ENCODE peak calls at places on chromosomes 13 and 19, in nine cellular contexts. H is cardiac muscle cell, W is ovary, G is esophagus squamous epithelium, S is kidney epithelial cell, K is mammary epithelial cell, B is fibroblast of mammary gland, D is A549, I is suprapubic skin. N is an unnamed sample.

GRCh38 chr13:46195017-46195416 is 13.0 kb upstream of the LCP1 start:
- DNase-seq in D (no peak), H (no peak), S (no peak), W (no peak), B (no peak), K (no peak), G (no peak), I (no peak), N (no peak)

GRCh38 chr13:40130871-40131636 is 475.6 kb downstream of the COG6 start:
- DNase-seq in H (peak; percentile 53), W (no peak), B (peak; percentile 93), S (no peak), G (no peak), K (peak; percentile 67), D (peak; percentile 70), I (no peak), N (peak; percentile 53)

GRCh38 chr13:18714889-18715288 is 466.7 kb downstream of the TUBA3C start:
- DNase-seq in B (no peak), S (no peak), G (no peak), I (no peak), H (no peak), D (no peak), W (no peak), K (no peak), N (no peak)

GRCh38 chr13:38042771-38043170 is 173.2 kb upstream of the TRPC4 start:
- DNase-seq in K (no peak), D (no peak), S (no peak), W (no peak), I (no peak), B (peak; percentile 1), G (no peak), H (peak; percentile 25), N (no peak)

GRCh38 chr13:96822900-96823299 is 171.4 kb downstream of the OXGR1 start:
- DNase-seq in S (no peak), K (peak; percentile 21), G (no peak), I (no peak), H (peak; percentile 7), D (peak; percentile 40), B (peak; percentile 49), W (no peak), N (no peak)

GRCh38 chr19:18496980-18497256 is 25.0 kb downstream of the ELL start:
- DNase-seq in B (no peak), G (no peak), I (no peak), S (no peak), D (no peak), K (no peak), W (no peak), H (no peak), N (no peak)

GRCh38 chr19:1760020-1760419 is 6.7 kb downstream of the ONECUT3 start:
- DNase-seq in H (no peak), B (no peak), W (no peak), S (no peak), I (no peak), G (no peak), K (no peak), D (no peak), N (no peak)

GRCh38 chr13:113062691-113063090 is 42.9 kb upstream of the F7 start:
- DNase-seq in W (no peak), H (no peak), G (no peak), K (no peak), S (no peak), B (no peak), D (no peak), I (peak; percentile 36), N (no peak)

GRCh38 chr19:16106121-16106520 is 5.6 kb upstream of the RAB8A start:
- DNase-seq in G (no peak), S (no peak), I (no peak), W (no peak), B (peak; percentile 58), D (peak; percentile 66), K (peak; percentile 82), H (peak; percentile 43), N (peak; percentile 27)

DNA sequence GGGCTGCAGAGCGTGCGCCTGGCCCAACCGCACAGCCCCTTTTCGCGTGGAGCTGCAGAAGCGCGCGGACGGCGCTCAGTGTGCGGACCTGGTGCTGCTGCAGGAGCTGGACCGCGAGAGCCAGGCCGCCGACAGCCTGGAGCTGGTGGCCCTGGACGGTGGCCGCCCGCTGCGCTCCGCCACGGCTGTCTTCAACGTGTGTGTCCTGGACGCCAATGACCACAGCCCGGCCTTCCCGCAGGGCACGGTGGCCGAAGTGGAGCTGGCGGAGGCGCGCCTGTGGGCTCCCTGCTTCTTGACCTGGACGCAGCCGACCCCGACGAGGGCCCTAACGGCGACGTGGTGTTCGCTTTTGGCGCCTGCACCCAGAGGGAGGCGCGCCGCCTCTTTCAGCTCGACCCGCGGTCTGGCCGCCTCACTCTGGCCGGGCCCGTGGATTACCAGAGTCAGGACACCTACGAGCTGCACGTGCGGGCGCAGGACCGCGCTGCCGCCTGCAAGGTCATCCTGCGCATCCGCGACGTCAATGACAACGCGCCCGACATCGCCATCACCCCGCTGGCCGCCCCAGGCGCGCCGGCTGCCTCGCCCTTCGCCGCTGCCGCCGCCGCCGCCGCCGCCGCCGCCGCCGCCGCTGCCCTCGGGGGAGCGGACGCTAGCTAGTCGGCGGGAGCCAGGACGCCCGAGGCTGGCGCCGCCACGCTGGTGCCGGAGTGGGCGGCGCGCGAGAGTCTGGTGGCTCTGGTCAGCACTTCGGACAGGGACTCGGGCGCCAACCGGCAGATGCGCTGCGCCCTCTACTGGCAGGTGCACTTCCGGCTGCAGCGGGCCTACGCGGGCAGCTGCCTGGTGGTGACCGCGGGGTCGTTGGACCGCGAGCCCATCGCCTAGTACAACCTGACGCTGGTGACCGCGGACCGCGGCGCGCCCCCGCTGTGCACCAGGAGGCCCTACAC is 172.2 kb downstream of the OLFM4 start:
- DNase-seq in G (no peak), I (peak; percentile 63), W (no peak), H (peak; percentile 58), S (no peak), B (peak; percentile 19), K (no peak), D (no peak), N (no peak)
- TF ChIP-seq CTCF in G (peak; percentile 65), I (no peak), W (no peak), H (peak; percentile 60), S (peak; percentile 69), B (peak; percentile 34), K (peak; percentile 25), D (no peak), N (peak; percentile 39)

GRCh38 chr13:29855784-29856183 is 5.4 kb upstream of the UBL3 start:
- DNase-seq in S (no peak), B (no peak), W (no peak), H (no peak), D (no peak), K (no peak), G (no peak), I (no peak), N (no peak)

GRCh38 chr13:29855009-29855408 is 4.6 kb upstream of the UBL3 start:
- DNase-seq in I (no peak), D (no peak), K (no peak), W (no peak), G (no peak), H (no peak), B (no peak), S (no peak), N (no peak)

GRCh38 chr13:29852464-29853054 is 2.1 kb upstream of the UBL3 start:
- DNase-seq in G (no peak), I (no peak), K (no peak), D (no peak), H (no peak), S (no peak), W (no peak), B (peak; percentile 41), N (no peak)

GRCh38 chr13:29850213-29850898 is at the start of gene UBL3:
- DNase-seq in S (peak; percentile 84), K (peak; percentile 95), B (peak; percentile 95), I (peak; percentile 98), G (peak; percentile 90), D (peak; percentile 94), W (peak; percentile 96), H (peak; percentile 98), N (no peak)

DNA sequence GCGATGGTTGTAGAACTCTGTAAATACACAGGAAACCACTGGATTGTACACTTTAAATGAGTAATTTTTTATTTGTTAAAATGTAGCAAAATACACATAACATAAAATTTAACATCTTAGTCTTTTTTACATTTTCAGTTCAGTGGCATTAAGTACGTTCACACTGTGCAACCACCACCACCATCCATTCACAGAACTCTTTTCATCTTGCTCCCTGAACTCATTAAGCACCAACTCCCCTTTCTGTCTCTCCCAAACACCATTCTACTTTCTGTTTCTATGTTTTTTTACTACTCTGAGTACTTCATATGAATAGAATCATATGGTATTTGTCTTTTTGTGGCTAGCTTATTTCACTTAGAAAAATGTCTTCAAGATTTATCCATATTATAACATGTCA is 2.7 kb upstream of the UBL3 start:
- DNase-seq in G (no peak), I (no peak), H (no peak), K (no peak), B (no peak), D (no peak), W (no peak), S (no peak), N (no peak)
- H3K4me3 ChIP-seq in G (no peak overlapping the region), I (no peak overlapping the region), H (no peak overlapping the region), K (no peak overlapping the region), B (no peak overlapping the region), D (no peak overlapping the region), W (no peak overlapping the region), S (no peak overlapping the region), N (no peak overlapping the region)

GRCh38 chr13:50626031-50626643 is 217.4 kb downstream of the DLEU7 start:
- DNase-seq in I (no peak), H (peak; percentile 92), S (peak; percentile 18), K (peak; percentile 51), B (peak; percentile 52), W (no peak), D (no peak), G (no peak), N (peak; percentile 18)
- TF ChIP-seq CTCF in I (no peak), H (no peak), S (no peak), K (no peak), B (no peak), W (no peak), D (no peak), G (no peak), N (no peak)

DNA sequence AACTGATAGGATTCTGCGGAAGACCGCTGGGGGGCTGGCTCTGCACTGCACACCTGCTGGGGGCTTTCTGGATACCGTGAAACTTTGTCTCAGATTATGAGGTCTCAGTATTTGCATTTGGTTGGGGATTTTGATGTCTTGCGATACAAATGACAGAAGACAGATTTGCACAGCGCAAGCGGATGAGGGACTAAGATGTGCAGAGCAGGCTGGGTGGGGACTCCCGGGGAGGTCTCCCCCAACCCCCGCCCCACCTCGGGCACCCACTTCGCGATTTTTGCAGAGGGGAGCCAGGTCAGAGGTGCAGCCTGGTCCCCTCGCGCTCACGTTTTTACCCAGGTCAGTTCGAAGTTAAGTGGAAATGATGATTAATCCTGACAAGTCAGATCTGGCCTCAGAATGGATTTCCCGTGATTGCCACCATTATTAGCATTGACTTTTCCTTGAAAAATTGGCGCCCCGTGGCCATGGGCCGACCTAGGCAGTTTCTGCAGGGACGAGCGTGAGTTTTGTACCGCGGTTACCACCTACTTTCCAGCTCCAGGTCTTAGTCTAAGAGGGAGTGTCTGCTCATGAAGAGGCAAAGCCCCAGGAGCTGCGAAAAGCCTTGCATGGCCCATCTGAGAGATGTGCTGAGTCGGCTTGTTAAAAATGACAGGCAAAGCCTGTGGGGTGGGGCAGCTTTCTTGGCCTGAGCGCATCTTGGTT is 1.3 kb upstream of the GJB2 start:
- DNase-seq in H (no peak), S (no peak), B (no peak), G (no peak), W (no peak), I (no peak), K (peak; percentile 37), D (no peak), N (no peak)
- H3K4me3 ChIP-seq in H (peak overlapping the region; percentile 55), S (no peak overlapping the region), B (no peak overlapping the region), G (peak overlapping the region; percentile 79), W (no peak overlapping the region), I (peak overlapping the region; percentile 61), K (no peak overlapping the region), D (no peak overlapping the region), N (no peak overlapping the region)

N was measured in epithelial cell of proximal tubule.